ENCODE peak calls at places on chromosome 12, in ten cellular contexts. D is right atrium auricular region, O is IMR-90, W is AG09309, N is A673, E is fibroblast of mammary gland, U is BJ, T is neural progenitor cell, X is ascending aorta, J is transverse colon. B is an unnamed sample.
A peak's percentile ranks its signal among the peaks of the same experiment; 100 is the strongest.

GRCh38 chr12:3901116-3901515 is 27.9 kb upstream of the PARP11 start:
- DNase-seq in W (no peak), E (no peak), D (no peak), T (no peak), J (no peak), X (no peak), O (no peak), U (no peak), N (no peak), B (no peak)

GRCh38 chr12:45234134-45234865 is 18.4 kb downstream of the ANO6 start:
- DNase-seq in W (peak; percentile 93), T (peak; percentile 61), D (peak; percentile 68), U (peak; percentile 95), E (peak; percentile 98), J (no peak), N (peak; percentile 85), X (no peak), O (peak; percentile 98), B (peak; percentile 92)

GRCh38 chr12:40511341-40511740 is 180.9 kb upstream of the CNTN1 start:
- DNase-seq in J (no peak), N (no peak), U (no peak), X (no peak), T (no peak), D (no peak), E (no peak), O (no peak), W (no peak), B (no peak)

GRCh38 chr12:104519190-104519857 is 62.6 kb downstream of the CHST11 start:
- DNase-seq in J (no peak), O (no peak), T (no peak), N (no peak), X (no peak), U (no peak), D (no peak), E (no peak), W (no peak), B (no peak)

GRCh38 chr12:88579941-88580871 is at the start of gene KITLG:
- DNase-seq in E (peak; percentile 82), U (no peak), T (peak; percentile 93), D (peak; percentile 83), X (peak; percentile 8), W (no peak), J (peak; percentile 89), N (peak; percentile 89), O (peak; percentile 87), B (no peak)

GRCh38 chr12:84862190-84862589 is 50.4 kb downstream of the SLC6A15 start:
- DNase-seq in W (peak; percentile 31), D (no peak), N (no peak), U (peak; percentile 34), E (peak; percentile 24), J (no peak), O (no peak), X (no peak), T (no peak), B (peak; percentile 16)

GRCh38 chr12:115776399-115776798 is 501.1 kb downstream of the MED13L start:
- DNase-seq in O (no peak), W (no peak), N (no peak), T (no peak), X (no peak), D (no peak), J (no peak), U (no peak), E (no peak), B (no peak)

GRCh38 chr12:113116875-113117274 is 18.7 kb downstream of the RASAL1 start:
- DNase-seq in W (no peak), J (no peak), D (no peak), U (no peak), X (no peak), N (peak; percentile 42), O (no peak), E (no peak), T (no peak), B (no peak)

GRCh38 chr12:92561543-92561899 is 141.3 kb upstream of the PLEKHG7 start:
- DNase-seq in E (peak; percentile 92), T (no peak), J (peak; percentile 35), N (peak; percentile 59), O (peak; percentile 91), U (peak; percentile 35), W (peak; percentile 80), D (peak; percentile 64), X (peak; percentile 14), B (no peak)

GRCh38 chr12:58710896-58711295 is 209.4 kb downstream of the LRIG3 start:
- DNase-seq in T (no peak), O (no peak), W (no peak), U (no peak), X (no peak), D (no peak), N (no peak), J (no peak), E (no peak), B (no peak)

GRCh38 chr12:92079054-92079385 is 66.6 kb downstream of the BTG1 start:
- DNase-seq in D (no peak), T (no peak), J (no peak), W (no peak), X (no peak), U (no peak), E (peak; percentile 69), O (no peak), N (no peak), B (no peak)

GRCh38 chr12:132249747-132250478 is 79.5 kb downstream of the GALNT9 start:
- DNase-seq in N (no peak), J (no peak), D (no peak), W (no peak), O (no peak), E (no peak), U (no peak), X (no peak), T (no peak), B (no peak)

GRCh38 chr12:25263594-25263993 is 12.9 kb upstream of the KRAS start:
- DNase-seq in O (no peak), U (no peak), T (no peak), D (no peak), X (no peak), E (no peak), J (no peak), W (no peak), N (no peak), B (no peak)
- H3K4me3 ChIP-seq in O (no peak overlapping the region), U (no peak overlapping the region), T (peak overlapping the region; percentile 32), D (no peak overlapping the region), X (no peak overlapping the region), E (no peak overlapping the region), J (no peak overlapping the region), W (no peak overlapping the region), N (no peak overlapping the region), B (no peak overlapping the region)

GRCh38 chr12:50828121-50828520 is 14.6 kb upstream of the TMPRSS12 start:
- DNase-seq in J (no peak), T (no peak), E (no peak), N (no peak), X (no peak), O (no peak), U (no peak), W (no peak), D (no peak), B (no peak)

GRCh38 chr12:50820177-50820576 is 22.5 kb upstream of the TMPRSS12 start:
- DNase-seq in N (no peak), E (no peak), O (no peak), W (no peak), D (no peak), X (no peak), J (no peak), T (no peak), U (no peak), B (no peak)

GRCh38 chr12:50822082-50822481 is 20.6 kb upstream of the TMPRSS12 start:
- DNase-seq in T (no peak), N (no peak), X (no peak), O (no peak), J (no peak), U (no peak), E (no peak), W (no peak), D (no peak), B (no peak)

GRCh38 chr12:50825372-50825838 is 17.3 kb upstream of the TMPRSS12 start:
- DNase-seq in D (no peak), N (peak; percentile 77), J (no peak), W (peak; percentile 61), T (peak; percentile 37), E (peak; percentile 82), X (no peak), U (peak; percentile 41), O (peak; percentile 83), B (peak; percentile 48)

DNA sequence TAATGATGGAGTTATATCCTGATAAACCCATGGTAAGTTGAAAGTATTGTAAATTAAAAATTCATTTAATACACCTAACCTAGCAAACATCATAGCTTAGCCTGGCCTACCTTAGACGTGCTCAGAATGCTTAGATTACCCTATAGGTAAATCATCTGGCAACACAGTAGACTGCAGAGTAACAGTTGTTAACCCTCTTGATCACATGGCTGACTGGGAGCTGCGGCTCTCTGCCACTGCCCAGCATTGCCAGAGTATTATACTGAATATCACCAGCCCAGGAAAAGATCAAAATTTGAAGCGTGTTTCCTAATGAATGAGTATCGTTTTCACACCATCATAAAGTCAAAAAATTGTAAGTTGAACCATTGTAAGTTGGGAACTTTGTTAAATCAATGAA is 17.8 kb upstream of the TMPRSS12 start:
- DNase-seq in X (no peak), T (no peak), W (no peak), U (no peak), E (no peak), J (no peak), O (no peak), D (no peak), N (no peak), B (no peak)
- TF ChIP-seq CTCF in X (no peak), T (no peak), W (no peak), U (no peak), E (no peak), J (no peak), O (no peak), D (no peak), N (no peak), B (no peak)

DNA sequence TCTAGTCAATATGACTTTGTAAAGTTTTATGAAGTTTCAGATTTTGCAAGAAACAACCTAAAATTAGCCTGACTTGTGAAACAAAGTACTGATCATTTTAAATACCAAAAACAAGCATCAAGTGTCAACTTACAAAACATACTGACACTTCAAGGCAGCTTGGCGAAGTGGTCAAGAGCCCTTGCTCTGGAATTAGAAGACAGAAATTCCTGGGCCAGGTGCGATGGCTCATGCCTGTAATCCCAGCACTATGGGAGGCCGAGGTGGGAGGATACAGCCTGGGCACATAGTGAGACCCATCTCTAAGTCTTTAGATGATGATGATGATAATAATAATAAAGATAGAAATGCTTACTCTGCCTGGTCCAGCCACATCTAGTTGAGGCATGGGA is 45.4 kb upstream of the NR2C1 start:
- DNase-seq in X (no peak), N (no peak), D (no peak), J (no peak), E (peak; percentile 19), W (no peak), U (no peak), T (no peak), O (peak; percentile 24), B (no peak)
- H3K4me3 ChIP-seq in X (no peak overlapping the region), N (no peak overlapping the region), D (no peak overlapping the region), J (no peak overlapping the region), E (no peak overlapping the region), W (no peak overlapping the region), U (no peak overlapping the region), T (no peak overlapping the region), O (no peak overlapping the region), B (no peak overlapping the region)

DNA sequence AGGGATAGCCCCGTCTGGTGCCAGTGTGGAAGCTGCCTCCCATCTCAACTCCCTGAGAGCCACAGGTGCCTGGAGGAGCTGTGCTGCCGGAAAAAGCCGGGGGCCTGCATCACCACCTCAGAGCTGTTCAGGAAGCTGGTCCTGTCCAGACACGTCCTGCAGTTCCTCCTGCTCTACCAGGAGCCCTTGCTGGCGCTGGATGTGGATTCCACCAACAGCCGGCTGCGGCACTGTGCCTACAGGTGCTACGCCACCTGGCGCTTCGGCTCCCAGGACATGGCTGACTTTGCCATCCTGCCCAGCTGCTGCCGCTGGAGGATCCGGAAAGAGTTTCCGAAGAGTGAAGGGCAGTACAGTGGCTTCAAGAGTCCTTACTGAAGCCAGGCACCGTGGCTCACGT is 25.5 kb upstream of the P2RX4 start:
- DNase-seq in O (no peak), N (no peak), J (no peak), W (no peak), U (no peak), E (no peak), T (no peak), X (no peak), D (no peak), B (no peak)
- TF ChIP-seq CTCF in O (no peak), N (no peak), J (no peak), W (no peak), U (no peak), E (no peak), T (no peak), X (no peak), D (no peak), B (no peak)

B was measured in HFF-Myc.